ENCODE peak calls at places on chromosomes 12 and 14, in seven cellular contexts. R, D, F, L, C, I and N are unnamed samples.
A peak's percentile ranks its signal among the peaks of the same experiment; 100 is the strongest.

GRCh38 chr14:61894452-61895077 is 132.3 kb downstream of the SNAPC1 start:
- DNase-seq in I (no peak), F (no peak), D (peak; percentile 75), L (peak; percentile 34), C (peak; percentile 42), R (peak; percentile 44), N (peak; percentile 65)

GRCh38 chr12:39764944-39765560 is 145.4 kb upstream of the ABCD2 start:
- DNase-seq in L (no peak), D (peak; percentile 75), C (no peak), I (no peak), F (no peak), R (peak; percentile 23), N (peak; percentile 51)

GRCh38 chr12:59304077-59304721 is 291.6 kb upstream of the SLC16A7 start:
- DNase-seq in R (no peak), I (no peak), F (no peak), L (no peak), C (no peak), D (no peak), N (no peak)

GRCh38 chr12:124458220-124458991 is 109.0 kb downstream of the NCOR2 start:
- DNase-seq in I (no peak), D (no peak), C (no peak), F (no peak), L (no peak), R (no peak), N (no peak)

GRCh38 chr12:47887529-47887928 is 17.3 kb downstream of the VDR start:
- DNase-seq in L (no peak), I (no peak), R (no peak), C (no peak), D (no peak), F (no peak), N (no peak)

GRCh38 chr14:53055003-53055402 is 98.1 kb downstream of the DDHD1 start:
- DNase-seq in L (no peak), R (peak; percentile 40), I (no peak), F (no peak), C (no peak), D (peak; percentile 79), N (peak; percentile 61)

GRCh38 chr12:116955382-116956021 is 44.8 kb downstream of the FBXW8 start:
- DNase-seq in L (no peak), F (no peak), I (no peak), C (no peak), D (peak; percentile 41), R (peak; percentile 45), N (peak; percentile 86)

GRCh38 chr14:33068626-33069025 is 129.9 kb downstream of the NPAS3 start:
- DNase-seq in D (no peak), F (no peak), C (no peak), I (no peak), R (no peak), L (no peak), N (no peak)

GRCh38 chr12:113940929-113941486 is 25.1 kb downstream of the RBM19 start:
- DNase-seq in L (no peak), C (no peak), R (no peak), F (no peak), I (no peak), D (no peak), N (no peak)

GRCh38 chr14:60217713-60218112 is 31.3 kb upstream of the PPM1A start:
- DNase-seq in D (no peak), F (no peak), R (no peak), I (no peak), C (no peak), L (no peak), N (no peak)

GRCh38 chr12:89020121-89020480 is 332.2 kb downstream of the DUSP6 start:
- DNase-seq in L (no peak), D (no peak), C (no peak), F (no peak), R (no peak), I (no peak), N (peak; percentile 70)

GRCh38 chr12:15446798-15447197 is 124.5 kb downstream of the PTPRO start:
- DNase-seq in R (no peak), L (no peak), D (no peak), I (no peak), C (no peak), F (no peak), N (peak; percentile 99)

GRCh38 chr14:64340560-64341196 is 46.5 kb upstream of the ESR2 start:
- DNase-seq in L (no peak), F (no peak), R (no peak), C (no peak), D (no peak), I (no peak), N (no peak)

GRCh38 chr14:100989924-100990323 is 86.4 kb upstream of the RTL1 start:
- DNase-seq in D (no peak), I (no peak), F (no peak), L (no peak), C (no peak), R (no peak), N (peak; percentile 64)

GRCh38 chr12:45575417-45575816 is 154.1 kb upstream of the ARID2 start:
- DNase-seq in I (no peak), R (no peak), L (no peak), D (no peak), F (no peak), C (no peak), N (no peak)

GRCh38 chr12:118821386-118821928 is 159.9 kb upstream of the SRRM4 start:
- DNase-seq in D (no peak), F (no peak), L (no peak), R (no peak), I (no peak), C (no peak), N (no peak)

GRCh38 chr14:73325630-73326299 is 88.5 kb downstream of the PAPLN start:
- DNase-seq in R (no peak), C (no peak), D (no peak), L (no peak), F (no peak), I (no peak), N (no peak)

GRCh38 chr12:121673013-121673441 is 3.6 kb upstream of the MORN3 start:
- DNase-seq in R (no peak), D (no peak), I (no peak), C (no peak), L (no peak), F (no peak), N (no peak)

GRCh38 chr14:22487401-22487800 is 101.6 kb downstream of the DAD1 start:
- DNase-seq in D (no peak), F (no peak), R (no peak), I (no peak), L (no peak), C (no peak), N (no peak)

GRCh38 chr14:89137514-89138163 is 279.4 kb downstream of the FOXN3 start:
- DNase-seq in R (peak; percentile 70), F (peak; percentile 92), C (no peak), L (no peak), I (peak; percentile 78), D (peak; percentile 88), N (peak; percentile 88)

GRCh38 chr14:70515796-70516195 is 19.0 kb downstream of the ADAM20 start:
- DNase-seq in D (no peak), R (no peak), I (no peak), F (no peak), L (no peak), C (no peak), N (peak; percentile 26)

GRCh38 chr12:75525263-75525662 is 13.9 kb upstream of the KRR1 start:
- DNase-seq in I (no peak), L (no peak), F (no peak), D (no peak), R (no peak), C (no peak), N (no peak)
- TF ChIP-seq CTCF in I (peak; percentile 8), L (no peak), F (no peak), D (peak; percentile 56), R (no peak), C (no peak), N (no peak)

DNA sequence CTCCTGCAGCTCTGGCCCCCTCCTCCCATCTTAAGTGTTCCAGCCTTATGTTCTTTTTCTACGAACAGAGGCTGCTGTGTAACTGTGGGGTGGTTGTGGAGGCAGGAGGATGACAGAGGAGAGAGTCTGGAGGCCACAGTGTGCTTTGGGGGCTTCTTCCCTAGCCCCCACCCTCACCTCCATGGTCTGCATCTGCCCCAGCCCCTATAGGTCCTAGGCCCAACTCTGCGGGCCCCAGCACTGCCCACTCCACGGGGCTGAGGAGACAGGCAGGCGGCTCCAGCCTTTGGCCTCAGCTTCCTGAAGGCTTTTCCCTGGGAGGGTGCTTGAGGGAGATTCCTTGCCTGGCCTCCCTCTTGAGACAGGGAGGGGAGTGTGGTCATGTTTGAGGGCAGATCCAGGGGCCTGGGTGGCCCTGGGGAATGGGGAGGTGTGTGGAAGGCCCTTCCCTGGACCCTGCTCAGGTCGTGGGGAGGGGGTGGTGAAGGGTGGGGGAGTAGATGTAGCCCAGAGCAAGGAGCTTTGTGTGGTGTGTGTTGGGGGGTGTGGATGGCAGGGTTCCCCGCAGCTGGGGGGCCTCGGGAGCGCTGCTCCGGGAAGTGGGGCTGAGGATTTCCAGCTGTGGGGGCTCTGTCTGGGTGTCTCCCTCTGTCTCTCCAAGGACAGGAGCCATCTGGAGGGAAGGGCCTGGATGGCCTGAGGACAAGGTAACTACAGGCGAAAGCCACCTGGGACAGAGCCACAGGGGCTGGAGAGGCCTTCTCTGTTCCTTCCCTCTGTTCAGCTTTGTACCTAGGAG is 1.1 kb downstream of the SMIM41 start:
- DNase-seq in F (no peak), I (no peak), R (no peak), L (no peak), D (no peak), C (no peak), N (no peak)
- H3K4me3 ChIP-seq in F (no peak overlapping the region), I (no peak overlapping the region), R (no peak overlapping the region), L (no peak overlapping the region), D (no peak overlapping the region), C (peak overlapping the region; percentile 41), N (no peak overlapping the region)

DNA sequence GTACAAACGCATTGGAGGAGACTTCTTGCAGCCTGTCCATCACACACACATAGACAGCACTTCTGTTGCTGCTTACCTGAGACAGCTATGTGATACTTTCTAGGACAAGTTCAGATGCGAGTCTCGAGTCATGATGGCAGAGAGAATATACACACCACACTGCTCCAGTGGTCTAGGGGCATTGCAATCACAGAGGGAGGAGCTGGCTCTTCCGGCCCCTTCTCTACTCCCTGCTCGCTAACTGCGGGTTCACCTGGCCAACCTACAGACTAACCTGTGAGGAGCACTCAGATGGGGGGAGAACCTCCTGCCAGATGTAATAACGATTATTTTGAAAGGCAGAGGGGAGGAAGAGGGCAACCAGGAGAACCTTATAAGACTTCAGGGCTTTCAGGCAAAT is 30.7 kb downstream of the EMP1 start:
- DNase-seq in F (no peak), C (no peak), L (no peak), D (no peak), I (no peak), R (no peak), N (no peak)
- TF ChIP-seq CTCF in F (no peak), C (no peak), L (no peak), D (no peak), I (no peak), R (no peak), N (no peak)

GRCh38 chr12:14238224-14238792 is 127.2 kb upstream of the ATF7IP start:
- DNase-seq in I (no peak), C (no peak), F (no peak), R (no peak), L (no peak), D (peak; percentile 67), N (peak; percentile 33)

GRCh38 chr12:14243941-14244340 is 121.5 kb upstream of the ATF7IP start:
- DNase-seq in F (no peak), R (no peak), I (no peak), L (no peak), D (no peak), C (no peak), N (no peak)

GRCh38 chr12:14240873-14241220 is 124.6 kb upstream of the ATF7IP start:
- DNase-seq in C (no peak), I (no peak), F (no peak), D (no peak), R (no peak), L (no peak), N (no peak)

GRCh38 chr12:14239935-14240872 is 125.3 kb upstream of the ATF7IP start:
- DNase-seq in I (no peak), R (no peak), C (no peak), F (no peak), D (no peak), L (no peak), N (peak; percentile 58)

GRCh38 chr12:14239350-14239934 is 126.0 kb upstream of the ATF7IP start:
- DNase-seq in C (peak; percentile 22), R (no peak), D (peak; percentile 71), I (no peak), F (no peak), L (no peak), N (no peak)
- H3K4me3 ChIP-seq in C (peak overlapping the region; percentile 7), R (no peak overlapping the region), D (no peak overlapping the region), I (peak overlapping the region; percentile 39), F (peak overlapping the region; percentile 27), L (peak overlapping the region; percentile 33), N (no peak overlapping the region)